ENCODE peak calls at places on chromosomes 4 and X, in eight cellular contexts. One of them, this sample, is unnamed.
A peak's percentile ranks its signal among the peaks of the same experiment; 100 is the strongest.

GRCh38 chrX:49273181-49273727 is 3.7 kb downstream of the PPP1R3F start:
- DNase-seq in suprapubic skin: peak; percentile 14
- DNase-seq in transverse colon: no peak
- DNase-seq in body of pancreas: peak; percentile 6
- DNase-seq in OCI-LY7: no peak
- DNase-seq in thoracic aorta: no peak
- DNase-seq in aorta: peak; percentile 8
- DNase-seq in DND-41: peak; percentile 22
- DNase-seq in this sample: no peak

GRCh38 chrX:10769165-10769564 is 148.8 kb upstream of the MID1 start:
- DNase-seq in thoracic aorta: no peak
- DNase-seq in OCI-LY7: peak; percentile 22
- DNase-seq in aorta: no peak
- DNase-seq in DND-41: no peak
- DNase-seq in transverse colon: no peak
- DNase-seq in suprapubic skin: no peak
- DNase-seq in body of pancreas: no peak
- DNase-seq in this sample: no peak

GRCh38 chrX:133365886-133366611 is 49.2 kb downstream of the GPC4 start:
- DNase-seq in body of pancreas: no peak
- DNase-seq in DND-41: no peak
- DNase-seq in transverse colon: no peak
- DNase-seq in OCI-LY7: no peak
- DNase-seq in thoracic aorta: no peak
- DNase-seq in aorta: no peak
- DNase-seq in suprapubic skin: no peak
- DNase-seq in this sample: no peak

GRCh38 chr4:40953253-40954118 is 203.7 kb downstream of the NSUN7 start:
- DNase-seq in OCI-LY7: no peak
- DNase-seq in thoracic aorta: no peak
- DNase-seq in aorta: peak; percentile 51
- DNase-seq in DND-41: no peak
- DNase-seq in transverse colon: no peak
- DNase-seq in body of pancreas: no peak
- DNase-seq in suprapubic skin: no peak
- DNase-seq in this sample: no peak

GRCh38 chr4:74640111-74640903 is 154.0 kb downstream of the BTC start:
- DNase-seq in aorta: no peak
- DNase-seq in transverse colon: no peak
- DNase-seq in thoracic aorta: no peak
- DNase-seq in DND-41: no peak
- DNase-seq in suprapubic skin: no peak
- DNase-seq in body of pancreas: no peak
- DNase-seq in OCI-LY7: no peak
- DNase-seq in this sample: no peak

GRCh38 chr4:26238782-26239647 is 81.8 kb upstream of the RBPJ start:
- DNase-seq in OCI-LY7: no peak
- DNase-seq in suprapubic skin: no peak
- DNase-seq in thoracic aorta: no peak
- DNase-seq in transverse colon: no peak
- DNase-seq in body of pancreas: no peak
- DNase-seq in aorta: no peak
- DNase-seq in DND-41: no peak
- DNase-seq in this sample: peak; percentile 28

GRCh38 chr4:119480331-119480730 is 148.3 kb downstream of the PDE5A start:
- DNase-seq in aorta: no peak
- DNase-seq in DND-41: no peak
- DNase-seq in suprapubic skin: no peak
- DNase-seq in body of pancreas: no peak
- DNase-seq in OCI-LY7: no peak
- DNase-seq in thoracic aorta: no peak
- DNase-seq in transverse colon: no peak
- DNase-seq in this sample: no peak

GRCh38 chr4:94256833-94257232 is 49.2 kb downstream of the SMARCAD1 start:
- DNase-seq in thoracic aorta: no peak
- DNase-seq in OCI-LY7: peak; percentile 14
- DNase-seq in suprapubic skin: no peak
- DNase-seq in transverse colon: no peak
- DNase-seq in aorta: no peak
- DNase-seq in body of pancreas: no peak
- DNase-seq in DND-41: no peak
- DNase-seq in this sample: no peak

GRCh38 chr4:20616313-20616712 is 83.9 kb upstream of the PACRGL start:
- DNase-seq in DND-41: no peak
- DNase-seq in body of pancreas: no peak
- DNase-seq in OCI-LY7: no peak
- DNase-seq in thoracic aorta: no peak
- DNase-seq in transverse colon: no peak
- DNase-seq in aorta: no peak
- DNase-seq in suprapubic skin: no peak
- DNase-seq in this sample: no peak

GRCh38 chr4:81407726-81408125 is 64.0 kb downstream of the RASGEF1B start:
- DNase-seq in suprapubic skin: no peak
- DNase-seq in body of pancreas: no peak
- DNase-seq in OCI-LY7: no peak
- DNase-seq in aorta: no peak
- DNase-seq in DND-41: no peak
- DNase-seq in transverse colon: no peak
- DNase-seq in thoracic aorta: no peak
- DNase-seq in this sample: no peak

GRCh38 chrX:47172971-47173792 is 20.4 kb upstream of the UBA1 start:
- DNase-seq in OCI-LY7: no peak
- DNase-seq in thoracic aorta: no peak
- DNase-seq in aorta: peak; percentile 19
- DNase-seq in suprapubic skin: peak; percentile 39
- DNase-seq in transverse colon: no peak
- DNase-seq in body of pancreas: no peak
- DNase-seq in DND-41: no peak
- DNase-seq in this sample: no peak

GRCh38 chr4:176894498-176894897 is 101.8 kb upstream of the VEGFC start:
- DNase-seq in aorta: no peak
- DNase-seq in body of pancreas: no peak
- DNase-seq in transverse colon: no peak
- DNase-seq in OCI-LY7: no peak
- DNase-seq in DND-41: no peak
- DNase-seq in suprapubic skin: no peak
- DNase-seq in thoracic aorta: no peak
- DNase-seq in this sample: no peak

GRCh38 chr4:151324124-151324448 is 1.3 kb downstream of the SH3D19 start:
- DNase-seq in suprapubic skin: no peak
- DNase-seq in DND-41: no peak
- DNase-seq in transverse colon: no peak
- DNase-seq in OCI-LY7: no peak
- DNase-seq in aorta: no peak
- DNase-seq in thoracic aorta: no peak
- DNase-seq in body of pancreas: no peak
- DNase-seq in this sample: no peak

GRCh38 chrX:133390647-133391046 is 24.6 kb downstream of the GPC4 start:
- DNase-seq in suprapubic skin: no peak
- DNase-seq in thoracic aorta: no peak
- DNase-seq in aorta: no peak
- DNase-seq in OCI-LY7: no peak
- DNase-seq in transverse colon: peak; percentile 11
- DNase-seq in DND-41: no peak
- DNase-seq in body of pancreas: peak; percentile 45
- DNase-seq in this sample: peak; percentile 26

GRCh38 chrX:20947411-20947912 is 426.8 kb upstream of the CNKSR2 start:
- DNase-seq in body of pancreas: no peak
- DNase-seq in suprapubic skin: no peak
- DNase-seq in transverse colon: no peak
- DNase-seq in aorta: no peak
- DNase-seq in thoracic aorta: no peak
- DNase-seq in DND-41: no peak
- DNase-seq in OCI-LY7: no peak
- DNase-seq in this sample: no peak

GRCh38 chr4:37601527-37601926 is 84.6 kb downstream of the RELL1 start:
- DNase-seq in thoracic aorta: no peak
- DNase-seq in aorta: peak; percentile 64
- DNase-seq in suprapubic skin: no peak
- DNase-seq in body of pancreas: peak; percentile 37
- DNase-seq in transverse colon: peak; percentile 36
- DNase-seq in OCI-LY7: no peak
- DNase-seq in DND-41: no peak
- DNase-seq in this sample: peak; percentile 65

GRCh38 chr4:85028910-85029309 is 62.4 kb upstream of the WDFY3 start:
- DNase-seq in OCI-LY7: no peak
- DNase-seq in suprapubic skin: no peak
- DNase-seq in thoracic aorta: no peak
- DNase-seq in DND-41: no peak
- DNase-seq in transverse colon: no peak
- DNase-seq in body of pancreas: no peak
- DNase-seq in aorta: no peak
- DNase-seq in this sample: no peak

GRCh38 chr4:185426960-185427688 is 1.4 kb upstream of the UFSP2 start:
- DNase-seq in DND-41: no peak
- DNase-seq in transverse colon: no peak
- DNase-seq in suprapubic skin: no peak
- DNase-seq in thoracic aorta: no peak
- DNase-seq in body of pancreas: no peak
- DNase-seq in aorta: no peak
- DNase-seq in OCI-LY7: no peak
- DNase-seq in this sample: no peak

GRCh38 chr4:84681488-84682274 is 98.8 kb downstream of the CDS1 start:
- DNase-seq in thoracic aorta: no peak
- DNase-seq in DND-41: peak; percentile 36
- DNase-seq in OCI-LY7: no peak
- DNase-seq in body of pancreas: no peak
- DNase-seq in transverse colon: peak; percentile 37
- DNase-seq in suprapubic skin: no peak
- DNase-seq in aorta: no peak
- DNase-seq in this sample: peak; percentile 54

GRCh38 chr4:102627831-102628523 is 126.8 kb downstream of the NFKB1 start:
- DNase-seq in thoracic aorta: no peak
- DNase-seq in OCI-LY7: no peak
- DNase-seq in suprapubic skin: no peak
- DNase-seq in DND-41: no peak
- DNase-seq in body of pancreas: no peak
- DNase-seq in aorta: no peak
- DNase-seq in transverse colon: no peak
- DNase-seq in this sample: no peak

GRCh38 chr4:137635108-137635507 is 102.8 kb upstream of the PCDH18 start:
- DNase-seq in DND-41: no peak
- DNase-seq in transverse colon: no peak
- DNase-seq in thoracic aorta: no peak
- DNase-seq in suprapubic skin: no peak
- DNase-seq in OCI-LY7: no peak
- DNase-seq in aorta: no peak
- DNase-seq in body of pancreas: no peak
- DNase-seq in this sample: no peak

GRCh38 chrX:23742174-23742692 is 843 bp downstream of the ACOT9 start:
- DNase-seq in suprapubic skin: peak; percentile 64
- DNase-seq in DND-41: no peak
- DNase-seq in OCI-LY7: peak; percentile 37
- DNase-seq in aorta: no peak
- DNase-seq in transverse colon: peak; percentile 31
- DNase-seq in thoracic aorta: no peak
- DNase-seq in body of pancreas: peak; percentile 41
- DNase-seq in this sample: peak; percentile 35

GRCh38 chr4:71498002-71498401 is 159.2 kb downstream of the SLC4A4 start:
- DNase-seq in transverse colon: no peak
- DNase-seq in OCI-LY7: no peak
- DNase-seq in aorta: no peak
- DNase-seq in suprapubic skin: no peak
- DNase-seq in body of pancreas: no peak
- DNase-seq in thoracic aorta: no peak
- DNase-seq in DND-41: no peak
- DNase-seq in this sample: no peak

GRCh38 chr4:81891005-81891795 is 419.5 kb upstream of the RASGEF1B start:
- DNase-seq in body of pancreas: no peak
- DNase-seq in DND-41: no peak
- DNase-seq in aorta: no peak
- DNase-seq in OCI-LY7: no peak
- DNase-seq in transverse colon: no peak
- DNase-seq in suprapubic skin: no peak
- DNase-seq in thoracic aorta: no peak
- DNase-seq in this sample: no peak

GRCh38 chrX:101219840-101220191 is 230 bp downstream of the DRP2 start:
- DNase-seq in body of pancreas: no peak
- DNase-seq in OCI-LY7: no peak
- DNase-seq in aorta: no peak
- DNase-seq in thoracic aorta: no peak
- DNase-seq in suprapubic skin: no peak
- DNase-seq in transverse colon: no peak
- DNase-seq in DND-41: no peak
- DNase-seq in this sample: no peak

GRCh38 chr4:123017636-123018390 is 95.4 kb upstream of the NUDT6 start:
- DNase-seq in suprapubic skin: no peak
- DNase-seq in transverse colon: no peak
- DNase-seq in thoracic aorta: no peak
- DNase-seq in body of pancreas: no peak
- DNase-seq in OCI-LY7: no peak
- DNase-seq in DND-41: no peak
- DNase-seq in aorta: no peak
- DNase-seq in this sample: no peak
- H3K27ac ChIP-seq in suprapubic skin: no peak overlapping the region
- H3K27ac ChIP-seq in transverse colon: no peak overlapping the region
- H3K27ac ChIP-seq in thoracic aorta: no peak overlapping the region
- H3K27ac ChIP-seq in body of pancreas: no peak overlapping the region
- H3K27ac ChIP-seq in OCI-LY7: no peak overlapping the region
- H3K27ac ChIP-seq in DND-41: no peak overlapping the region
- H3K27ac ChIP-seq in aorta: no peak overlapping the region
- H3K27ac ChIP-seq in this sample: no peak overlapping the region

GRCh38 chr4:147480891-147481576 is at the start of gene EDNRA:
- DNase-seq in OCI-LY7: no peak
- DNase-seq in aorta: peak; percentile 60
- DNase-seq in suprapubic skin: no peak
- DNase-seq in transverse colon: no peak
- DNase-seq in thoracic aorta: no peak
- DNase-seq in body of pancreas: no peak
- DNase-seq in DND-41: no peak
- DNase-seq in this sample: no peak
- H3K4me3 ChIP-seq in OCI-LY7: no peak within 1 kb of the TSS
- H3K4me3 ChIP-seq in aorta: peak within 1 kb of the TSS; percentile 90
- H3K4me3 ChIP-seq in suprapubic skin: peak within 1 kb of the TSS; percentile 64
- H3K4me3 ChIP-seq in transverse colon: no peak within 1 kb of the TSS
- H3K4me3 ChIP-seq in thoracic aorta: peak within 1 kb of the TSS; percentile 77
- H3K4me3 ChIP-seq in body of pancreas: no peak within 1 kb of the TSS
- H3K4me3 ChIP-seq in DND-41: no peak within 1 kb of the TSS
- H3K4me3 ChIP-seq in this sample: peak within 1 kb of the TSS; percentile 24

GRCh38 chr4:55426518-55426917 is 30.8 kb downstream of the TMEM165 start:
- DNase-seq in body of pancreas: no peak
- DNase-seq in OCI-LY7: no peak
- DNase-seq in thoracic aorta: no peak
- DNase-seq in DND-41: no peak
- DNase-seq in transverse colon: no peak
- DNase-seq in suprapubic skin: no peak
- DNase-seq in aorta: no peak
- DNase-seq in this sample: no peak
- H3K36me3 ChIP-seq in body of pancreas: peaks cover 7% of the 10 kb centered on the region
- H3K36me3 ChIP-seq in OCI-LY7: peaks cover 96% of the 10 kb centered on the region
- H3K36me3 ChIP-seq in thoracic aorta: peaks cover 40% of the 10 kb centered on the region
- H3K36me3 ChIP-seq in DND-41: peaks cover 87% of the 10 kb centered on the region
- H3K36me3 ChIP-seq in transverse colon: no peaks in the 10 kb centered on the region
- H3K36me3 ChIP-seq in suprapubic skin: peaks cover 94% of the 10 kb centered on the region
- H3K36me3 ChIP-seq in aorta: peaks cover 10% of the 10 kb centered on the region
- H3K36me3 ChIP-seq in this sample: peaks cover 14% of the 10 kb centered on the region

DNA sequence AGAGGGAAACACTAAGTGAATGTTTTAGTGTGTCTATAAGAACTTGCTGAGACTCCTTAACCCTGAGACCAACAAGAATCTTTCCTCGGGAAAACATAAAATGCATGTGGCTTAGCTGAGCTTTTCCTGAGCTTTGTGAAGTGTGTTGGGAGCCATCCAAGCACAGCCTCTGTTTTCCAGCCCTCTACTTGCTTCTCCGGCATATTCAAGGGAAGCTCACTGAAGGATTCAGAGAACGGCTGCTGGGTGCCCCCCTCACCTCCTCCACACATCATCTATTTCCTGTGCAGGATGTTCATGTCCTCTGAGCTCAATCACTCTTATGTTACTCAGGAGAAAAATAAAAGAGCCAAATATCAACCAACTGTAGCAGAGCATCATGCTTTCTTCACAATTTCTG is 492.1 kb downstream of the IL15 start:
- DNase-seq in aorta: peak; percentile 43
- DNase-seq in suprapubic skin: no peak
- DNase-seq in OCI-LY7: no peak
- DNase-seq in transverse colon: no peak
- DNase-seq in body of pancreas: peak; percentile 11
- DNase-seq in DND-41: no peak
- DNase-seq in thoracic aorta: no peak
- DNase-seq in this sample: no peak
- H3K27ac ChIP-seq in aorta: peak overlapping the region; percentile 79
- H3K27ac ChIP-seq in suprapubic skin: no peak overlapping the region
- H3K27ac ChIP-seq in OCI-LY7: no peak overlapping the region
- H3K27ac ChIP-seq in transverse colon: peak overlapping the region; percentile 34
- H3K27ac ChIP-seq in body of pancreas: no peak overlapping the region
- H3K27ac ChIP-seq in DND-41: no peak overlapping the region
- H3K27ac ChIP-seq in thoracic aorta: peak overlapping the region; percentile 45
- H3K27ac ChIP-seq in this sample: no peak overlapping the region